ENCODE peak calls at places on chromosomes 7 and 10, in seven cellular contexts. N, F, R, D, U, K and S are unnamed samples.

GRCh38 chr10:132509506-132510173 is 27.9 kb upstream of the INPP5A start:
- DNase-seq in D (no peak), K (no peak), F (no peak), U (no peak), R (no peak), N (no peak), S (no peak)

GRCh38 chr7:113289140-113289740 is 170.9 kb upstream of the SMIM30 start:
- DNase-seq in D (no peak), K (no peak), F (no peak), R (no peak), U (no peak), N (no peak), S (no peak)

GRCh38 chr7:105963038-105963667 is at the start of gene CDHR3:
- DNase-seq in N (no peak), U (no peak), F (no peak), K (no peak), D (no peak), R (no peak), S (no peak)

GRCh38 chr7:79137942-79138341 is 315.5 kb downstream of the MAGI2 start:
- DNase-seq in N (no peak), F (no peak), R (no peak), U (no peak), K (no peak), D (no peak), S (no peak)

GRCh38 chr7:82740246-82740848 is 296.8 kb upstream of the CACNA2D1 start:
- DNase-seq in U (peak; percentile 6), K (no peak), F (no peak), D (no peak), N (no peak), R (peak; percentile 39), S (no peak)

GRCh38 chr10:26391701-26392695 is 46.1 kb upstream of the APBB1IP start:
- DNase-seq in F (no peak), D (peak; percentile 56), N (no peak), K (no peak), R (no peak), U (no peak), S (no peak)

GRCh38 chr10:13352519-13352918 is 4.4 kb upstream of the SEPHS1 start:
- DNase-seq in U (no peak), N (no peak), D (no peak), F (no peak), R (no peak), K (no peak), S (no peak)

GRCh38 chr7:22356010-22356854 is 722 bp downstream of the RAPGEF5 start:
- DNase-seq in U (no peak), K (no peak), F (peak; percentile 78), N (peak; percentile 14), D (no peak), R (peak; percentile 42), S (no peak)

GRCh38 chr7:87411186-87411585 is 64.3 kb downstream of the ABCB4 start:
- DNase-seq in F (no peak), R (no peak), N (no peak), U (no peak), K (no peak), D (no peak), S (no peak)

GRCh38 chr10:95474228-95475002 is 86.8 kb downstream of the SORBS1 start:
- DNase-seq in F (no peak), U (no peak), K (no peak), R (no peak), D (no peak), N (no peak), S (no peak)

GRCh38 chr10:58385784-58386112 is 538 bp downstream of the TFAM start:
- DNase-seq in U (no peak), N (no peak), R (no peak), F (peak; percentile 58), D (peak; percentile 55), K (no peak), S (no peak)

GRCh38 chr10:124035928-124036558 is 57.4 kb downstream of the CHST15 start:
- DNase-seq in R (no peak), D (peak; percentile 76), K (no peak), F (peak; percentile 89), N (peak; percentile 85), U (no peak), S (no peak)

GRCh38 chr10:32163076-32163773 is 107.0 kb upstream of the KIF5B start:
- DNase-seq in F (no peak), K (no peak), R (no peak), N (no peak), D (no peak), U (no peak), S (no peak)

GRCh38 chr7:85483205-85483604 is 296.3 kb upstream of the SEMA3D start:
- DNase-seq in U (no peak), N (no peak), F (no peak), K (no peak), D (no peak), R (no peak), S (no peak)

GRCh38 chr7:95338832-95339231 is 14.5 kb upstream of the PON1 start:
- DNase-seq in K (no peak), F (no peak), R (no peak), D (no peak), N (no peak), U (no peak), S (no peak)

GRCh38 chr10:95445837-95446347 is 115.3 kb downstream of the SORBS1 start:
- DNase-seq in N (no peak), R (peak; percentile 64), K (no peak), D (no peak), U (no peak), F (no peak), S (no peak)

GRCh38 chr7:38335490-38336135 is 62.2 kb upstream of the TARP start:
- DNase-seq in D (peak; percentile 89), K (peak; percentile 54), N (peak; percentile 73), U (peak; percentile 72), R (peak; percentile 53), F (peak; percentile 89), S (peak; percentile 66)

GRCh38 chr10:71842424-71842823 is 8.6 kb downstream of the PSAP start:
- DNase-seq in K (no peak), N (no peak), F (no peak), D (no peak), R (no peak), U (no peak), S (no peak)

GRCh38 chr7:77827999-77828398 is 29.4 kb downstream of the PHTF2 start:
- DNase-seq in D (no peak), F (no peak), K (no peak), R (no peak), N (peak; percentile 14), U (no peak), S (no peak)

GRCh38 chr7:945556-946255 is 8.8 kb downstream of the ADAP1 start:
- DNase-seq in F (peak; percentile 98), K (no peak), R (peak; percentile 99), D (peak; percentile 61), N (no peak), U (no peak), S (no peak)

GRCh38 chr10:12972146-12972545 is 29.4 kb downstream of the CCDC3 start:
- DNase-seq in U (no peak), R (no peak), F (no peak), N (no peak), D (no peak), K (no peak), S (no peak)

GRCh38 chr10:70657036-70657435 is 15.3 kb upstream of the ADAMTS14 start:
- DNase-seq in N (no peak), R (no peak), F (no peak), K (no peak), U (no peak), D (peak; percentile 4), S (no peak)

GRCh38 chr10:22410846-22411245 is 65.5 kb downstream of the SPAG6 start:
- DNase-seq in U (no peak), K (no peak), F (no peak), R (no peak), N (no peak), D (no peak), S (no peak)

GRCh38 chr10:67079126-67079525 is 153.3 kb downstream of the LRRTM3 start:
- DNase-seq in N (no peak), D (no peak), F (no peak), K (no peak), R (no peak), U (no peak), S (no peak)

GRCh38 chr10:66654861-66655260 is 271.0 kb upstream of the LRRTM3 start:
- DNase-seq in F (no peak), R (no peak), D (no peak), N (no peak), U (no peak), K (no peak), S (no peak)

GRCh38 chr7:26201261-26202018 is at the start of gene CBX3:
- DNase-seq in N (peak; percentile 96), U (peak; percentile 76), R (peak; percentile 82), D (peak; percentile 94), F (peak; percentile 98), K (peak; percentile 78), S (peak; percentile 90)

GRCh38 chr10:71475243-71475871 is 78.6 kb downstream of the CDH23 start:
- DNase-seq in F (no peak), N (peak; percentile 47), D (no peak), R (no peak), K (no peak), U (no peak), S (no peak)

GRCh38 chr10:113565364-113565763 is 12.5 kb downstream of the HABP2 start:
- DNase-seq in D (no peak), U (no peak), K (no peak), N (no peak), F (no peak), R (no peak), S (no peak)